ENCODE peak calls at places on chromosomes 12 and 14, in six cellular contexts. L is prostate gland, B is stomach, X is sigmoid colon, K is GM23338, W is HCT116. P is an unnamed sample. For H3K36me3, the result is how much of the 10 kb centered on the place peaks cover.

GRCh38 chr12:57604454-57605307 is at the start of gene DTX3:
- DNase-seq in W (no peak), X (peak), L (peak), B (no peak), K (peak), P (no peak)

GRCh38 chr12:52942056-52942913 is 6.6 kb upstream of the KRT18 start:
- DNase-seq in X (no peak), B (peak), K (no peak), L (no peak), W (no peak), P (no peak)

GRCh38 chr14:92511472-92512247 is 1.9 kb upstream of the RIN3 start:
- DNase-seq in W (peak), X (peak), B (no peak), K (no peak), L (no peak), P (no peak)

GRCh38 chr12:119178544-119179334 is at the start of gene HSPB8:
- DNase-seq in W (peak), L (peak), X (peak), B (peak), K (peak), P (peak)

GRCh38 chr14:89849931-89850330 is 104.6 kb downstream of the EFCAB11 start:
- DNase-seq in L (no peak), K (no peak), X (no peak), B (no peak), W (no peak), P (no peak)

GRCh38 chr14:90844321-90844720 is 28.1 kb upstream of the TTC7B start:
- DNase-seq in L (no peak), B (no peak), W (no peak), K (no peak), X (no peak), P (no peak)

GRCh38 chr14:59239030-59239429 is 50.6 kb downstream of the DAAM1 start:
- DNase-seq in B (no peak), L (no peak), K (no peak), W (no peak), X (no peak), P (no peak)

GRCh38 chr12:30719060-30719459 is 23.4 kb upstream of the IPO8 start:
- DNase-seq in X (no peak), B (no peak), L (no peak), K (no peak), W (no peak), P (no peak)

GRCh38 chr14:105317546-105317945 is 3.0 kb downstream of the PACS2 start:
- DNase-seq in X (no peak), L (no peak), W (no peak), B (no peak), K (no peak), P (no peak)

GRCh38 chr14:30915596-30915995 is 41.2 kb downstream of the COCH start:
- DNase-seq in L (no peak), B (no peak), K (no peak), W (no peak), X (no peak), P (no peak)

GRCh38 chr12:109724321-109724892 is 10.8 kb downstream of the FAM222A start:
- DNase-seq in L (no peak), W (no peak), K (no peak), X (no peak), B (no peak), P (no peak)

GRCh38 chr12:90456248-90456647 is 498.7 kb downstream of the CCER1 start:
- DNase-seq in X (no peak), B (no peak), W (no peak), L (no peak), K (no peak), P (no peak)

GRCh38 chr12:77888611-77889010 is 57.9 kb downstream of the NAV3 start:
- DNase-seq in W (peak), X (no peak), B (no peak), L (no peak), K (no peak), P (no peak)

GRCh38 chr14:41609704-41610183 is 3.1 kb downstream of the LRFN5 start:
- DNase-seq in L (peak), W (no peak), B (no peak), K (peak), X (peak), P (no peak)

GRCh38 chr12:130992448-130992847 is 38.7 kb downstream of the ADGRD1 start:
- DNase-seq in W (no peak), X (peak), B (peak), L (no peak), K (no peak), P (no peak)

GRCh38 chr14:99654235-99655000 is 9.5 kb downstream of the HHIPL1 start:
- DNase-seq in L (peak), B (peak), K (peak), X (peak), W (no peak), P (no peak)

GRCh38 chr12:93376436-93377251 is 1.1 kb upstream of the NUDT4 start:
- DNase-seq in X (no peak), B (no peak), W (no peak), K (peak), L (no peak), P (no peak)

GRCh38 chr14:60695327-60695726 is 28.8 kb downstream of the SIX4 start:
- DNase-seq in K (no peak), L (no peak), W (no peak), B (no peak), X (no peak), P (no peak)

GRCh38 chr14:59481407-59482119 is 2.6 kb downstream of the L3HYPDH start:
- DNase-seq in B (no peak), K (no peak), X (no peak), W (no peak), L (no peak), P (no peak)

GRCh38 chr14:81400852-81401251 is 728 bp upstream of the STON2 start:
- DNase-seq in L (peak), K (peak), W (peak), B (peak), X (peak), P (no peak)

GRCh38 chr14:72812292-72812851 is 81.5 kb downstream of the DPF3 start:
- DNase-seq in B (peak), W (no peak), L (no peak), K (peak), X (peak), P (no peak)

GRCh38 chr12:94200069-94200468 is 51.7 kb downstream of the PLXNC1 start:
- DNase-seq in L (no peak), B (no peak), K (no peak), W (no peak), X (no peak), P (no peak)

GRCh38 chr12:116662612-116663144 is 75.2 kb downstream of the SPRING1 start:
- DNase-seq in L (no peak), B (no peak), W (no peak), X (no peak), K (peak), P (no peak)

GRCh38 chr14:24056800-24057184 is 5.0 kb downstream of the CARMIL3 start:
- DNase-seq in K (no peak), X (peak), L (no peak), B (no peak), W (no peak), P (no peak)

GRCh38 chr14:23057757-23058653 is 685 bp upstream of the CDH24 start:
- DNase-seq in W (peak), X (peak), B (peak), L (peak), K (peak), P (no peak)

GRCh38 chr14:22333408-22334274 is 255.4 kb downstream of the DAD1 start:
- DNase-seq in W (peak), L (peak), X (no peak), B (peak), K (peak), P (no peak)

GRCh38 chr14:104678346-104678745 is 11.1 kb upstream of the INF2 start:
- DNase-seq in L (no peak), K (no peak), B (no peak), X (peak), W (no peak), P (no peak)

GRCh38 chr12:65200007-65200665 is 30.8 kb downstream of the LEMD3 start:
- DNase-seq in X (no peak), W (no peak), B (no peak), L (no peak), K (no peak), P (no peak)

GRCh38 chr12:123089631-123090353 is 61.1 kb downstream of the PITPNM2 start:
- DNase-seq in K (no peak), W (peak), X (no peak), B (no peak), L (no peak), P (no peak)

GRCh38 chr14:55843718-55844403 is 263.9 kb downstream of the KTN1 start:
- DNase-seq in B (no peak), W (no peak), L (no peak), K (no peak), X (no peak), P (no peak)

GRCh38 chr14:73924337-73924736 is 25.6 kb downstream of the FAM161B start:
- DNase-seq in W (no peak), B (no peak), K (no peak), L (no peak), X (no peak), P (no peak)

GRCh38 chr12:9077576-9078031 is 38.1 kb downstream of the A2M start:
- DNase-seq in K (no peak), W (no peak), L (no peak), B (no peak), X (no peak), P (no peak)

GRCh38 chr12:39300799-39301198 is 142.1 kb downstream of the KIF21A start:
- DNase-seq in L (no peak), B (no peak), K (no peak), W (no peak), X (no peak), P (no peak)

GRCh38 chr12:10705655-10706054 is 17.5 kb downstream of the YBX3 start:
- DNase-seq in L (no peak), K (no peak), W (no peak), X (no peak), B (no peak), P (no peak)

GRCh38 chr12:10708862-10709261 is 14.3 kb downstream of the YBX3 start:
- DNase-seq in L (no peak), X (no peak), B (no peak), K (no peak), W (no peak), P (no peak)

GRCh38 chr12:10715491-10715890 is 7.6 kb downstream of the YBX3 start:
- DNase-seq in L (no peak), X (no peak), B (no peak), K (no peak), W (no peak), P (no peak)

GRCh38 chr12:10709808-10710207 is 13.3 kb downstream of the YBX3 start:
- DNase-seq in B (no peak), K (no peak), W (no peak), X (no peak), L (no peak), P (no peak)
- H3K36me3 ChIP-seq in B (half or more), K (half or more), W (half or more), X (under half), L (under half), P (under half)

GRCh38 chr12:79935021-79935623 is at the start of gene PPP1R12A:
- DNase-seq in K (peak), B (peak), L (peak), W (peak), X (peak), P (peak)

GRCh38 chr12:79933043-79933442 is 1.9 kb downstream of the PPP1R12A start:
- DNase-seq in B (no peak), K (no peak), W (no peak), L (no peak), X (no peak), P (no peak)

GRCh38 chr12:79933580-79934264 is 1.2 kb downstream of the PPP1R12A start:
- DNase-seq in B (no peak), X (no peak), L (no peak), W (no peak), K (no peak), P (no peak)

GRCh38 chr12:79935624-79936040 is 735 bp upstream of the PPP1R12A start:
- DNase-seq in L (no peak), X (no peak), W (no peak), K (peak), B (no peak), P (no peak)

DNA sequence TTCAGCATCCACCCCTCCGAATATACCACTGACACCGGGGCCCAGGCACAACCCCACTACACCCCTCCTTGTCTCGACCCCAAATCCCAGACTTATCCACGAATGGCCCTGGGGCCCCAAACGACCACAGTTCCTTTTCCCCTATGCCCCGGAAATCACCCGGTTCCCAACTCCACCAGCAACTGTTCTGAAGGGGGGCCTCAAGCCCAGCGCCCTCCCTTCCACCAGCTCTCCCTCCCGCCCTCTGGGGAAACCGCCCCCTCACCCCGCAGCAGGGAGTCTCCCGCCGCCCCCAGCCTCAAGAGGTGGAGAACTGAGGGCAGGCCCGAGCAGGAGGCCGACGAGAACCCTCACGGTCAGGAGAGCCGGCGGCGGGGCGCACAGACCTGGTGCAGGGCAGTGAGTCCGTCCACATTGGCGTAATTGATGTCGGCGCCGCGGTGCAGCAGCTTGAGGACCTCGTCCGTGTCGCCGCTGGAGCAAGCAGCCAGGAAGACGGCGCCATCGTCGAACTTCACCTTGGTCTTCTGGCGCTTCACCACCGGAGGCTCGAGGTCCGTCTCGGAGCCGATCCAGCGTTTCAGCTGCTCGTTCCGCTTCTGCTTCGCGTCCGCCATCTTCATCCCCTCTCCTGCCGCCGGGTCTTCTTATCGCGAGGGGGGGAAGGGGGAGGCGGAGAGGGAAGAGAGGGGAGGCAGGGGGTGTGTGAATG is 432 bp downstream of the PPP1R12A start:
- DNase-seq in L (peak), B (peak), K (peak), W (no peak), X (peak), P (no peak)
- TF ChIP-seq POLR2AphosphoS5 in L (no peak), B (no peak), K (no peak), W (no peak), X (peak), P (no peak)

DNA sequence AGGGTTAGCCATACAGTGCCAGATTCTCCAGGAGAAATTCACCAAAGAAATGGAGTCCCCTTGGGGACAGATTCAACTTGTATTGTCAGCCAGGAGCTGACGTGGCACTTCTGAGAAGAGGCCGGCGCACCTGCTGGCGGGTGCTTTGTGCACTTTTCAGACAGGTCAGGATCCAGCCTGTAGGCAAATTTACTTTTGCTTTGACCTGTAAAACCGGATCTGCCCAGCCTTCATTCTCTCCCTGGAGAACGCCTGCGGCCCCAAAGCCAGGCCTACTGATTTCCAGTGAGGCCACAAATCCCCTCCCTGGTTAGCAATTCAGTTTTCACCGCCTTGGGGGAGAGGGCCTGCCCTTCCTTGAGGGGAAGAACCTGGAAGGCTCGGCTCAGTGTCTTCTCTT is 17.4 kb downstream of the P2RX4 start:
- DNase-seq in K (no peak), X (no peak), W (no peak), L (peak), B (peak), P (no peak)
- H3K36me3 ChIP-seq in K (under half), X (under half), W (under half), L (under half), B (under half), P (under half)

GRCh38 chr12:56157201-56158028 is 744 bp upstream of the MYL6 start:
- DNase-seq in X (peak), B (peak), W (peak), L (peak), K (peak), P (peak)
- TF ChIP-seq POLR2AphosphoS5 in X (peak), B (peak), W (peak), L (peak), K (peak), P (peak)

GRCh38 chr12:124336184-124336437 is 41.2 kb downstream of the RFLNA start:
- DNase-seq in B (no peak), K (no peak), W (no peak), X (no peak), L (no peak), P (no peak)
- H3K36me3 ChIP-seq in B (half or more), K (under half), W (under half), X (half or more), L (half or more), P (half or more)

DNA sequence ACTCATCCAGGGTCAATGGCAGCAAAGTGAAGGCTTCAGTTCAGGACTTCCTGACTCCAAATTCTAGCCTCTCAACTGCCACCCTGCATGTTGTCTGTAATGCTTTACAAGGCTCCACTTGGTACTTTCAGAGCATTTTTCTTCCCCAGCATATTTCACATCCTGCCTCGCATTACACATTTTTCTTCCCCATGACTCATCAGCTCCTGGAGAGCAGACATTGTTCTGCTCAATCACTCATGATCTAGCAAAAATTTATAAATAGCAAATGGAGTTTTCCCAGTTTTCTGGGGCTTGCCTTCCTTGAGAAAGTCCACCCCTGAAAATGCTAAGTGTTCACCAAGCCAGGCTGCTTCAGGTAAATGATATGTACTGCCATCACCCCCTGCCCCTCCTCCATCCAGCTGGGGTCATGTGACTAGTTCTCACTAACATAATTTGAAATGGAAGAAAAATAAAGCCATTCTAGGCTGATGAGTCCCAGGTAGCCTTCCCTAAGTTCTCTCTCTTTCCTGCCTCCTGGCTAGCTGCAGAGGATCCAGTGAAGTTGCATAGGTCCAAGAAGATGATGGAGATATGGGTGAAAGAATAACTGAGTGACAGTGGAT is 69.4 kb downstream of the ARMH4 start:
- DNase-seq in W (peak), L (no peak), K (no peak), X (no peak), B (no peak), P (no peak)
- TF ChIP-seq POLR2AphosphoS5 in W (no peak), L (no peak), K (no peak), X (no peak), B (no peak), P (no peak)

DNA sequence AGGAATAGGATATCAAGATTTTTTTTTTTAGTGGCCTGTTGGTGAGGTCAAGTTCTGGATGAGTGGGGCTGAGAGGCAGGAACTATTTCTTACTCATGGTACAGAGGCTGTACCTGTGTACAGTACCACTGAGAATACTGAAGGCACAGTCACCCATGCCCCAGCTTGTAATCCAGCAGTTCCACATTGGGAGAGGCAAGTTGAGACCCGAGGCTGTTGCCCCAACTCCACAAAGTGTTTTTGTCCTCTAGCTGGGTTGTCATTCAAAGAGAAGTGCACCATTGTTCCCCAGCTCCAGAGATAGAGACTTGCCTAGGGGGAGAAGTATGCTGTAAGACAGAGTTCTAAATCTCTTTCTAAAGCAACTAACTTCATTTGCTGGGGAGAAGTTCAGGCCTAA is 38.7 kb downstream of the ARID2 start:
- DNase-seq in X (no peak), B (no peak), W (no peak), K (no peak), L (no peak), P (no peak)
- H3K36me3 ChIP-seq in X (under half), B (under half), W (under half), K (under half), L (under half), P (under half)

DNA sequence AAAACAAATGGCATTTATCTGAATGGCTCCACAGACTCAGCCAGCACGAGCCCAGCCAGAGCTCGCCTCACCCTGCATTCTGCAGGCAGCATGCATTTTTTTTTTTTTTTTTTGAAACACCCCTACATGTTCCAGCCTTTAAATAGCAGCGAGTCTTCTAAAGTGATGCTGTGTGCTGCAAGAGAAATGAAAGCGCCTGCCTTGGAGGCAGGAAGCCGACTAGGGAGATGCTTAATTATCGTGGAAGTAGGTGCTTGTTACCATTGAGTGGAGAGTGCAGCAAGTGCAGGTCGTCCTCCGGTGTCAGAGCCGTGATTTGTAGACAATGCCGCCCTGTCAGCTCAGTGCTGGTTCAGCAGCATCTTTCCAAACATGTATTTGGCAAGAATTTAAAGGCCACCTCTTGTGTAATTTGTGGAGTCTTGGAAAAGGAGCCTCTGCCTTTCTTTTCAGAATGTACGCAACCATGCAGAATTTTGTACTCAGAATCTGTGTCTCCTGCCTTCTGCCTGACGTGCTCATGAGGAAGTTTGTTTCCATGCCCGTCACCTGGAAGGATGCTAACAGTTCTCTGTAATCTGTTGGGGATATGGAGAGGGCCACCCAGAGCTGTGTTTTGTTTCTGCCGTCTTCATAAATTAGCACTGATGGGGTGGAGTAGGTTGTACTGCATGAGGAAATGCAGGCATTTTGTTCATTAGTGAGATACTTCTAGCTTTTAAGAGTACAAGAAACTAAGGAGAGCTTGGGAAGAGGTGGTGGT is 345.9 kb upstream of the RGS6 start:
- DNase-seq in K (peak), B (no peak), X (no peak), W (no peak), L (no peak), P (no peak)
- TF ChIP-seq POLR2AphosphoS5 in K (no peak), B (no peak), X (no peak), W (no peak), L (no peak), P (no peak)

GRCh38 chr14:103008126-103008525 is 49.2 kb downstream of the CDC42BPB start:
- DNase-seq in X (no peak), L (no peak), B (no peak), K (no peak), W (no peak), P (no peak)
- H3K36me3 ChIP-seq in X (under half), L (under half), B (under half), K (under half), W (under half), P (under half)

P was measured in vagina.